ENCODE peak calls at places on chromosomes 16 and 17, in ten cellular contexts. F is left colon; A is heart left ventricle; S is T-helper 1 cell; O is heart right ventricle; D is AG09309; H is CD8-positive, alpha-beta T cell; W is NCI-H1694 treated with DMSO at 0.1 percent for 48 hours; Z is activated naive CD4-positive, alpha-beta T cell; M is tibial artery. G is an unnamed sample.

GRCh38 chr17:55321507-55322064 is 56.8 kb downstream of the HLF start:
- DNase-seq in H (no peak), M (no peak), O (no peak), D (no peak), Z (no peak), W (no peak), F (no peak), S (no peak), A (no peak), G (no peak)

GRCh38 chr16:68887107-68887506 is 43.8 kb downstream of the TANGO6 start:
- DNase-seq in D (no peak), W (no peak), A (no peak), Z (no peak), M (no peak), O (no peak), S (no peak), H (no peak), F (no peak), G (no peak)

GRCh38 chr17:80486692-80487091 is 10.3 kb upstream of the NPTX1 start:
- DNase-seq in M (no peak), H (no peak), D (no peak), F (no peak), O (no peak), Z (no peak), W (no peak), A (no peak), S (no peak), G (no peak)

GRCh38 chr17:80751460-80752368 is 207.1 kb downstream of the RPTOR start:
- DNase-seq in W (no peak), H (no peak), F (no peak), O (no peak), M (no peak), D (peak; percentile 24), Z (no peak), S (no peak), A (no peak), G (no peak)

GRCh38 chr17:19333132-19333440 is 29.4 kb downstream of the B9D1 start:
- DNase-seq in F (no peak), D (no peak), S (no peak), H (no peak), O (no peak), W (no peak), M (no peak), A (no peak), Z (no peak), G (no peak)

GRCh38 chr17:71741836-71742235 is 379.0 kb upstream of the SOX9 start:
- DNase-seq in H (no peak), D (no peak), Z (no peak), O (no peak), A (no peak), M (no peak), F (no peak), W (no peak), S (no peak), G (no peak)

GRCh38 chr17:82703036-82703745 is 4.7 kb upstream of the RAB40B start:
- DNase-seq in Z (no peak), O (no peak), S (no peak), M (no peak), W (no peak), H (no peak), D (no peak), A (peak; percentile 19), F (no peak), G (no peak)

GRCh38 chr16:30472328-30472942 is at the start of gene ITGAL:
- DNase-seq in H (peak; percentile 75), S (peak; percentile 72), W (no peak), A (peak; percentile 52), D (no peak), M (no peak), F (peak; percentile 65), Z (peak; percentile 62), O (peak; percentile 19), G (no peak)

GRCh38 chr17:57404073-57404472 is 147.8 kb downstream of the MSI2 start:
- DNase-seq in S (no peak), M (no peak), H (no peak), W (no peak), O (no peak), Z (no peak), F (no peak), D (no peak), A (no peak), G (no peak)

GRCh38 chr17:66673668-66674276 is 161.1 kb upstream of the CACNG5 start:
- DNase-seq in O (peak; percentile 46), D (no peak), F (peak; percentile 41), W (no peak), Z (peak; percentile 33), S (peak; percentile 39), A (no peak), M (no peak), H (peak; percentile 30), G (peak; percentile 75)

GRCh38 chr16:65201446-65202010 is 79.7 kb upstream of the CDH11 start:
- DNase-seq in H (no peak), D (no peak), F (no peak), W (no peak), M (no peak), A (no peak), O (no peak), S (no peak), Z (no peak), G (no peak)

GRCh38 chr16:87603684-87604571 is 1.6 kb downstream of the JPH3 start:
- DNase-seq in Z (no peak), D (no peak), F (no peak), M (no peak), S (no peak), O (no peak), A (no peak), H (no peak), W (peak; percentile 53), G (no peak)

GRCh38 chr16:51818342-51818944 is 667.4 kb upstream of the SALL1 start:
- DNase-seq in A (no peak), H (no peak), S (no peak), W (peak; percentile 49), D (no peak), O (peak; percentile 7), Z (no peak), F (no peak), M (no peak), G (peak; percentile 65)

GRCh38 chr17:38898812-38899348 is 26.5 kb upstream of the LASP1NB start:
- DNase-seq in F (peak; percentile 66), A (peak; percentile 60), S (peak; percentile 70), O (no peak), H (peak; percentile 75), M (no peak), D (no peak), W (no peak), Z (peak; percentile 66), G (peak; percentile 38)

GRCh38 chr16:12573730-12574383 is 229.8 kb downstream of the CPPED1 start:
- DNase-seq in A (peak; percentile 36), F (no peak), M (peak; percentile 61), Z (peak; percentile 10), O (peak; percentile 24), S (no peak), H (peak; percentile 34), D (no peak), W (peak; percentile 17), G (peak; percentile 38)

GRCh38 chr16:86072328-86073102 is 173.6 kb downstream of the IRF8 start:
- DNase-seq in A (peak; percentile 52), S (no peak), Z (no peak), W (peak; percentile 11), D (peak; percentile 33), M (no peak), O (peak; percentile 57), F (peak; percentile 49), H (no peak), G (peak; percentile 82)

GRCh38 chr17:62757518-62757951 is 50.6 kb downstream of the MARCHF10 start:
- DNase-seq in M (no peak), S (no peak), O (no peak), D (no peak), H (no peak), F (no peak), Z (no peak), W (no peak), A (no peak), G (no peak)

GRCh38 chr17:10127819-10128375 is 70.5 kb downstream of the GAS7 start:
- DNase-seq in A (peak; percentile 85), D (peak; percentile 88), H (no peak), S (no peak), Z (no peak), M (peak; percentile 89), F (peak; percentile 50), W (no peak), O (peak; percentile 82), G (no peak)

GRCh38 chr16:55401036-55401435 is 77.0 kb downstream of the IRX6 start:
- DNase-seq in M (no peak), H (no peak), F (no peak), O (no peak), A (no peak), S (no peak), W (no peak), D (no peak), Z (no peak), G (no peak)

GRCh38 chr17:57454729-57455062 is 198.4 kb downstream of the MSI2 start:
- DNase-seq in H (no peak), F (no peak), D (no peak), A (no peak), Z (no peak), S (no peak), M (no peak), W (no peak), O (no peak), G (no peak)

GRCh38 chr17:31202968-31203367 is 94.1 kb downstream of the OMG start:
- DNase-seq in M (no peak), D (no peak), Z (no peak), O (no peak), H (no peak), F (no peak), W (no peak), A (no peak), S (no peak), G (no peak)

GRCh38 chr17:83114706-83115105 is 35.3 kb downstream of the METRNL start:
- DNase-seq in F (no peak), D (no peak), A (no peak), Z (no peak), H (no peak), W (no peak), S (no peak), M (no peak), O (no peak), G (no peak)

GRCh38 chr17:76266244-76266938 is 1.2 kb downstream of the UBALD2 start:
- DNase-seq in S (no peak), O (no peak), Z (no peak), M (no peak), H (no peak), D (no peak), A (peak; percentile 43), F (no peak), W (no peak), G (no peak)

GRCh38 chr16:13913374-13914292 is 6.3 kb upstream of the ERCC4 start:
- DNase-seq in S (no peak), O (no peak), A (no peak), Z (no peak), M (no peak), W (no peak), H (no peak), F (no peak), D (no peak), G (no peak)

GRCh38 chr16:7765079-7765550 is 432.5 kb downstream of the RBFOX1 start:
- DNase-seq in D (no peak), S (no peak), F (no peak), Z (no peak), M (no peak), O (no peak), W (no peak), A (no peak), H (no peak), G (no peak)

GRCh38 chr17:8100149-8100548 is 12.6 kb upstream of the ALOX12B start:
- DNase-seq in W (no peak), Z (no peak), S (no peak), M (no peak), D (no peak), O (no peak), H (no peak), A (no peak), F (no peak), G (no peak)

GRCh38 chr17:73347355-73347754 is 35.6 kb upstream of the CDC42EP4 start:
- DNase-seq in D (no peak), W (no peak), O (no peak), S (no peak), M (no peak), H (no peak), Z (no peak), F (no peak), A (no peak), G (peak; percentile 37)

GRCh38 chr16:2056077-2056476 is 8.3 kb downstream of the TSC2 start:
- DNase-seq in F (no peak), M (no peak), O (no peak), W (no peak), D (no peak), H (no peak), A (no peak), S (no peak), Z (no peak), G (no peak)